ENCODE peak calls at places on chromosomes 16 and 17, in four cellular contexts. One of them, this sample, is unnamed.

GRCh38 chr16:27222499-27223225 is 19.3 kb downstream of the KDM8 start:
- DNase-seq in fibroblast of lung: peak; percentile 35
- DNase-seq in pancreas: peak; percentile 43
- DNase-seq in PC-9: no peak
- DNase-seq in this sample: peak; percentile 85

GRCh38 chr17:74442670-74443515 is 11.0 kb downstream of the GPRC5C start:
- DNase-seq in PC-9: peak; percentile 75
- DNase-seq in pancreas: peak; percentile 96
- DNase-seq in fibroblast of lung: no peak
- DNase-seq in this sample: peak; percentile 86

GRCh38 chr17:4945944-4946280 is 2.4 kb downstream of the PFN1 start:
- DNase-seq in pancreas: no peak
- DNase-seq in PC-9: no peak
- DNase-seq in fibroblast of lung: no peak
- DNase-seq in this sample: no peak

GRCh38 chr16:86066755-86067154 is 167.8 kb downstream of the IRF8 start:
- DNase-seq in fibroblast of lung: no peak
- DNase-seq in pancreas: no peak
- DNase-seq in PC-9: no peak
- DNase-seq in this sample: no peak

GRCh38 chr16:75093598-75094540 is 22.7 kb downstream of the LDHD start:
- DNase-seq in fibroblast of lung: no peak
- DNase-seq in PC-9: no peak
- DNase-seq in pancreas: no peak
- DNase-seq in this sample: no peak

GRCh38 chr16:50273888-50274770 is 7.8 kb downstream of the ADCY7 start:
- DNase-seq in pancreas: no peak
- DNase-seq in PC-9: no peak
- DNase-seq in fibroblast of lung: no peak
- DNase-seq in this sample: no peak

GRCh38 chr16:87006021-87006420 is 311.2 kb downstream of the C16orf95 start:
- DNase-seq in PC-9: no peak
- DNase-seq in fibroblast of lung: no peak
- DNase-seq in pancreas: no peak
- DNase-seq in this sample: no peak

GRCh38 chr16:83631006-83631405 is 176.8 kb upstream of the HSBP1 start:
- DNase-seq in pancreas: no peak
- DNase-seq in fibroblast of lung: no peak
- DNase-seq in PC-9: no peak
- DNase-seq in this sample: no peak

GRCh38 chr17:81701288-81702071 is 1.7 kb upstream of the MRPL12 start:
- DNase-seq in fibroblast of lung: no peak
- DNase-seq in pancreas: no peak
- DNase-seq in PC-9: no peak
- DNase-seq in this sample: no peak

DNA sequence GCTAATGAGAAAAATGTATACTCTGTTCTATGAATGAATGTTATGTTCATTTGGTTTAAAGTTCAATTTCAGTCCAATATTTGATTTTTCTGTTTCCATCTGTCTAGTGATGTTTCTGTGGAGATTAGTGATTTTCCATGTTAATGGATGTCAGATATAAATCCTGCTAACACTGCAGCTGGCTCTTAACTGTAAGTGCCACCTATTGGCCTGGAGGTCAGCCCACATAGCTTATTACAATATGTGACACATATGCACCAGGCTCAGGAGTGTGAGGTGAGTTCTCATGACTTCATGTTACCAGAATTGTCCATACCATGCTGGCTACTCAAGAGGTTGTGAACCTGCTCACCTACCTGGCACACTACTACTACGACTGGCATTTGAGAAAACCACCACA is 17.1 kb downstream of the ATF7IP2 start:
- DNase-seq in PC-9: no peak
- DNase-seq in pancreas: no peak
- DNase-seq in fibroblast of lung: no peak
- DNase-seq in this sample: no peak
- TF ChIP-seq CTCF in PC-9: no peak
- TF ChIP-seq CTCF in pancreas: no peak
- TF ChIP-seq CTCF in fibroblast of lung: no peak
- TF ChIP-seq CTCF in this sample: no peak

GRCh38 chr16:56993204-56993603 is 3.8 kb downstream of the NLRC5 start:
- DNase-seq in PC-9: no peak
- DNase-seq in pancreas: no peak
- DNase-seq in fibroblast of lung: peak; percentile 55
- DNase-seq in this sample: no peak
- H3K4me3 ChIP-seq in PC-9: no peak overlapping the region
- H3K4me3 ChIP-seq in pancreas: no peak overlapping the region
- H3K4me3 ChIP-seq in fibroblast of lung: no peak overlapping the region
- H3K4me3 ChIP-seq in this sample: no peak overlapping the region

DNA sequence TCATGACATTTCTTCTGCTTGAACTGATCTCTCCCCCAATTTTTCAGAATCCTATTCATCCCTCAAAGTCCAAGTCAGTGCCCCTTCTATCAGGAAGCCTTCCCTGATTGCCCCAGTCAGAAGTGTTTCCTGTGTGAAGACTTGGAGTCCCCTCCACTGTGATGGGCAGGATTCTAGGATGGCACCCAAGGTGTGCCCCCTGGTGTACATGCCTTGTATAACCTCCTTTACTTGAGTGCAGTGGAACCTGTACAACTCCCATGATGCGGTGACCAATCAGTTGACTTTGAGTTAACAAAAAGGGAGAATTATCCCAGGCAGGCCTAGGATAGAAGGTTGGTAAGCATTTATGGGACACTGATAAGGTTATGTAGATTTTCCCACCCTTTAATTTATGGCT is 23.4 kb downstream of the MYH13 start:
- DNase-seq in PC-9: no peak
- DNase-seq in fibroblast of lung: no peak
- DNase-seq in pancreas: no peak
- DNase-seq in this sample: no peak
- TF ChIP-seq CTCF in PC-9: peak; percentile 14
- TF ChIP-seq CTCF in fibroblast of lung: no peak
- TF ChIP-seq CTCF in pancreas: no peak
- TF ChIP-seq CTCF in this sample: peak; percentile 27

GRCh38 chr16:25052161-25052511 is 37.0 kb upstream of the ARHGAP17 start:
- DNase-seq in pancreas: no peak
- DNase-seq in fibroblast of lung: no peak
- DNase-seq in PC-9: no peak
- DNase-seq in this sample: no peak
- H3K4me3 ChIP-seq in pancreas: peak overlapping the region; percentile 15
- H3K4me3 ChIP-seq in fibroblast of lung: peak overlapping the region; percentile 13
- H3K4me3 ChIP-seq in PC-9: no peak overlapping the region
- H3K4me3 ChIP-seq in this sample: no peak overlapping the region

This sample was measured in cardiac fibroblast.